ENCODE peak calls at places on chromosomes 12 and 14, in five cellular contexts. One of them, this sample, is unnamed.
A peak's percentile ranks its signal among the peaks of the same experiment; 100 is the strongest.

GRCh38 chr14:22429546-22429945 is 159.5 kb downstream of the DAD1 start:
- DNase-seq in sigmoid colon: no peak
- DNase-seq in activated B cell treated with CpG ODN at 0.5 μM for 24 hours: no peak
- DNase-seq in transverse colon: no peak
- DNase-seq in GM23338: no peak
- DNase-seq in this sample: no peak

GRCh38 chr14:91019673-91020072 is 40.8 kb downstream of the RPS6KA5 start:
- DNase-seq in sigmoid colon: no peak
- DNase-seq in activated B cell treated with CpG ODN at 0.5 μM for 24 hours: no peak
- DNase-seq in transverse colon: no peak
- DNase-seq in GM23338: no peak
- DNase-seq in this sample: no peak

GRCh38 chr14:32808574-32809098 is 130.0 kb upstream of the NPAS3 start:
- DNase-seq in sigmoid colon: no peak
- DNase-seq in activated B cell treated with CpG ODN at 0.5 μM for 24 hours: no peak
- DNase-seq in transverse colon: no peak
- DNase-seq in GM23338: no peak
- DNase-seq in this sample: peak; percentile 9

GRCh38 chr12:66279127-66279712 is 23.1 kb upstream of the HELB start:
- DNase-seq in sigmoid colon: no peak
- DNase-seq in activated B cell treated with CpG ODN at 0.5 μM for 24 hours: no peak
- DNase-seq in transverse colon: no peak
- DNase-seq in GM23338: peak; percentile 46
- DNase-seq in this sample: no peak

GRCh38 chr14:101962503-101962874 is 1.9 kb upstream of the DYNC1H1 start:
- DNase-seq in sigmoid colon: peak; percentile 93
- DNase-seq in activated B cell treated with CpG ODN at 0.5 μM for 24 hours: no peak
- DNase-seq in transverse colon: peak; percentile 64
- DNase-seq in GM23338: no peak
- DNase-seq in this sample: no peak

GRCh38 chr12:31020385-31021166 is 53.1 kb upstream of the DDX11 start:
- DNase-seq in sigmoid colon: peak; percentile 54
- DNase-seq in activated B cell treated with CpG ODN at 0.5 μM for 24 hours: no peak
- DNase-seq in transverse colon: no peak
- DNase-seq in GM23338: no peak
- DNase-seq in this sample: no peak

GRCh38 chr12:76820888-76821482 is 57.1 kb downstream of the ZDHHC17 start:
- DNase-seq in sigmoid colon: no peak
- DNase-seq in activated B cell treated with CpG ODN at 0.5 μM for 24 hours: no peak
- DNase-seq in transverse colon: peak; percentile 19
- DNase-seq in GM23338: peak; percentile 81
- DNase-seq in this sample: peak; percentile 10

GRCh38 chr12:109124878-109125648 is 8.7 kb downstream of the ACACB start:
- DNase-seq in sigmoid colon: peak; percentile 51
- DNase-seq in activated B cell treated with CpG ODN at 0.5 μM for 24 hours: no peak
- DNase-seq in transverse colon: no peak
- DNase-seq in GM23338: no peak
- DNase-seq in this sample: no peak

GRCh38 chr12:48159976-48160525 is 2.7 kb upstream of the ASB8 start:
- DNase-seq in sigmoid colon: no peak
- DNase-seq in activated B cell treated with CpG ODN at 0.5 μM for 24 hours: no peak
- DNase-seq in transverse colon: no peak
- DNase-seq in GM23338: no peak
- DNase-seq in this sample: no peak

GRCh38 chr14:73785834-73786631 is 65.6 kb upstream of the PTGR2 start:
- DNase-seq in sigmoid colon: peak; percentile 94
- DNase-seq in activated B cell treated with CpG ODN at 0.5 μM for 24 hours: peak; percentile 51
- DNase-seq in transverse colon: peak; percentile 89
- DNase-seq in GM23338: peak; percentile 68
- DNase-seq in this sample: peak; percentile 81
- TF ChIP-seq CTCF in sigmoid colon: peak; percentile 37
- TF ChIP-seq CTCF in activated B cell treated with CpG ODN at 0.5 μM for 24 hours: no peak
- TF ChIP-seq CTCF in transverse colon: peak; percentile 83
- TF ChIP-seq CTCF in GM23338: no peak
- TF ChIP-seq CTCF in this sample: peak; percentile 26

GRCh38 chr14:77158175-77158908 is 16.8 kb upstream of the ZDHHC22 start:
- DNase-seq in sigmoid colon: peak; percentile 76
- DNase-seq in activated B cell treated with CpG ODN at 0.5 μM for 24 hours: no peak
- DNase-seq in transverse colon: no peak
- DNase-seq in GM23338: peak; percentile 68
- DNase-seq in this sample: no peak
- TF ChIP-seq CTCF in sigmoid colon: no peak
- TF ChIP-seq CTCF in activated B cell treated with CpG ODN at 0.5 μM for 24 hours: no peak
- TF ChIP-seq CTCF in transverse colon: no peak
- TF ChIP-seq CTCF in GM23338: peak; percentile 7
- TF ChIP-seq CTCF in this sample: no peak

GRCh38 chr14:75711134-75711795 is 50.2 kb downstream of the TTLL5 start:
- DNase-seq in sigmoid colon: no peak
- DNase-seq in activated B cell treated with CpG ODN at 0.5 μM for 24 hours: no peak
- DNase-seq in transverse colon: no peak
- DNase-seq in GM23338: peak; percentile 61
- DNase-seq in this sample: peak; percentile 48
- TF ChIP-seq CTCF in sigmoid colon: peak; percentile 68
- TF ChIP-seq CTCF in activated B cell treated with CpG ODN at 0.5 μM for 24 hours: no peak
- TF ChIP-seq CTCF in transverse colon: peak; percentile 65
- TF ChIP-seq CTCF in GM23338: peak; percentile 72
- TF ChIP-seq CTCF in this sample: peak; percentile 88

DNA sequence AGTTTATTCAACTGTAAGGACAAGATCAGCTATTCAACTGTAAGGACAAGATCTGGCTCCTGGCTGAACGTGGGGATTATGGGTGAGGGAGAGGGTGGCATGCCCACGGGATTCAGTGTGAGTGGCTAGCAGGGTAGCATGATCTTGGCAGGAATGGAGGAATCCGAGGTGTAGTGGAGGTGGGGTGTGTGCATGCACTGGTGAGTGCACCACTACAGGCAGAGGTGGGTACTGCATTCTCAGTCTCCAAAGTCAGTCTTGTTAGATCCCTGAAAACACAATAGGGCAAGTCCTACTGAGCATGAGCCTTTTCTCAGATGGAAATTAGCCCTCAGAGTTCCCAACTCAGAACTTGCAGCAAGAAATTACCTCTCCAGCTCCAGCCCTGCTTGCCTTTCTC is 32.2 kb upstream of the DCD start:
- DNase-seq in sigmoid colon: no peak
- DNase-seq in activated B cell treated with CpG ODN at 0.5 μM for 24 hours: no peak
- DNase-seq in transverse colon: peak; percentile 12
- DNase-seq in GM23338: peak; percentile 88
- DNase-seq in this sample: no peak
- TF ChIP-seq CTCF in sigmoid colon: no peak
- TF ChIP-seq CTCF in activated B cell treated with CpG ODN at 0.5 μM for 24 hours: no peak
- TF ChIP-seq CTCF in transverse colon: peak; percentile 23
- TF ChIP-seq CTCF in GM23338: peak; percentile 69
- TF ChIP-seq CTCF in this sample: no peak

GRCh38 chr12:43914923-43915468 is 79.1 kb downstream of the TMEM117 start:
- DNase-seq in sigmoid colon: no peak
- DNase-seq in activated B cell treated with CpG ODN at 0.5 μM for 24 hours: no peak
- DNase-seq in transverse colon: no peak
- DNase-seq in GM23338: peak; percentile 63
- DNase-seq in this sample: no peak
- TF ChIP-seq CTCF in sigmoid colon: no peak
- TF ChIP-seq CTCF in activated B cell treated with CpG ODN at 0.5 μM for 24 hours: no peak
- TF ChIP-seq CTCF in transverse colon: no peak
- TF ChIP-seq CTCF in GM23338: peak; percentile 71
- TF ChIP-seq CTCF in this sample: no peak

DNA sequence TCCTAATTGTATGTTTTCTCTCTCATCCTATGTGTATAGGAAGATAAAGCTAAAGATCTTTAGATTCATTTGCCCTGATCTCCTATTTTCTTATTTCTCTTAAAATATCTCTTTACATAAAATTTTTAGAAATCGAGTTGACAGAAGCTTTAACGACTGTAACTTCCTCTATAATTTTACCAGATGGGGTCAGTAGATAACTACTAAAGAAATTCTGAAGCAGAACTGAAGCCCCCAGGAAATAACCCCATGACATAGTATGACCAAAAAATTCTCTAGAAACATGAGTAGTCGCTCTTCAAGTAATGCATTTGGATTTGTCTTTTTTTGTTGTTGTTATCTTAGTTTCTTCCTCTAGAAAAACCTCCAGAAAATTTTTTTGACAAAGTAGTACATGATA is 288.0 kb downstream of the ERC1 start:
- DNase-seq in sigmoid colon: no peak
- DNase-seq in activated B cell treated with CpG ODN at 0.5 μM for 24 hours: no peak
- DNase-seq in transverse colon: no peak
- DNase-seq in GM23338: no peak
- DNase-seq in this sample: no peak
- TF ChIP-seq CTCF in sigmoid colon: peak; percentile 14
- TF ChIP-seq CTCF in activated B cell treated with CpG ODN at 0.5 μM for 24 hours: no peak
- TF ChIP-seq CTCF in transverse colon: no peak
- TF ChIP-seq CTCF in GM23338: no peak
- TF ChIP-seq CTCF in this sample: no peak